ENCODE peak calls at places on chromosomes 16 and 17, in four cellular contexts. One of them, this sample, is unnamed.

GRCh38 chr16:67166883-67167168 is 2.3 kb downstream of the HSF4 start:
- DNase-seq in WTC11: no peak
- DNase-seq in K562: no peak
- DNase-seq in GM12878: no peak
- DNase-seq in this sample: no peak

GRCh38 chr17:33050611-33051140 is 59.0 kb downstream of the SPACA3 start:
- DNase-seq in WTC11: no peak
- DNase-seq in K562: no peak
- DNase-seq in GM12878: no peak
- DNase-seq in this sample: no peak

GRCh38 chr17:67055811-67056745 is 11.7 kb downstream of the CACNG1 start:
- DNase-seq in WTC11: no peak
- DNase-seq in K562: no peak
- DNase-seq in GM12878: no peak
- DNase-seq in this sample: no peak

GRCh38 chr17:36999475-36999874 is 50.7 kb downstream of the AATF start:
- DNase-seq in WTC11: no peak
- DNase-seq in K562: no peak
- DNase-seq in GM12878: no peak
- DNase-seq in this sample: no peak

GRCh38 chr16:23171234-23171948 is 11.2 kb upstream of the SCNN1G start:
- DNase-seq in WTC11: no peak
- DNase-seq in K562: no peak
- DNase-seq in GM12878: no peak
- DNase-seq in this sample: no peak

GRCh38 chr17:40248507-40248906 is 29.4 kb downstream of the WIPF2 start:
- DNase-seq in WTC11: no peak
- DNase-seq in K562: no peak
- DNase-seq in GM12878: no peak
- DNase-seq in this sample: no peak

GRCh38 chr16:28033870-28034269 is 29.6 kb downstream of the GSG1L start:
- DNase-seq in WTC11: no peak
- DNase-seq in K562: no peak
- DNase-seq in GM12878: no peak
- DNase-seq in this sample: no peak

GRCh38 chr17:38908676-38909181 is 16.7 kb upstream of the LASP1NB start:
- DNase-seq in WTC11: peak
- DNase-seq in K562: no peak
- DNase-seq in GM12878: no peak
- DNase-seq in this sample: no peak

GRCh38 chr17:1764274-1764673 is 2.4 kb downstream of the SERPINF1 start:
- DNase-seq in WTC11: no peak
- DNase-seq in K562: no peak
- DNase-seq in GM12878: no peak
- DNase-seq in this sample: no peak

GRCh38 chr16:30018731-30019158 is 4.3 kb upstream of the C16orf92 start:
- DNase-seq in WTC11: no peak
- DNase-seq in K562: no peak
- DNase-seq in GM12878: no peak
- DNase-seq in this sample: no peak

GRCh38 chr17:31535581-31535981 is 144.1 kb downstream of the RAB11FIP4 start:
- DNase-seq in WTC11: no peak
- DNase-seq in K562: no peak
- DNase-seq in GM12878: peak
- DNase-seq in this sample: no peak

GRCh38 chr17:59838196-59838911 is 54.4 kb downstream of the TUBD1 start:
- DNase-seq in WTC11: no peak
- DNase-seq in K562: peak
- DNase-seq in GM12878: no peak
- DNase-seq in this sample: no peak

GRCh38 chr17:79065105-79065670 is 9.4 kb upstream of the ENGASE start:
- DNase-seq in WTC11: peak
- DNase-seq in K562: peak
- DNase-seq in GM12878: no peak
- DNase-seq in this sample: peak

GRCh38 chr16:3879258-3879886 is 1.1 kb downstream of the CREBBP start:
- DNase-seq in WTC11: no peak
- DNase-seq in K562: peak
- DNase-seq in GM12878: no peak
- DNase-seq in this sample: no peak

GRCh38 chr17:82497483-82498405 is 21.8 kb upstream of the FOXK2 start:
- DNase-seq in WTC11: peak
- DNase-seq in K562: peak
- DNase-seq in GM12878: no peak
- DNase-seq in this sample: no peak

GRCh38 chr17:17558431-17558830 is 33.1 kb downstream of the PEMT start:
- DNase-seq in WTC11: no peak
- DNase-seq in K562: no peak
- DNase-seq in GM12878: no peak
- DNase-seq in this sample: no peak

GRCh38 chr17:78343433-78344201 is 16.3 kb downstream of the SOCS3 start:
- DNase-seq in WTC11: no peak
- DNase-seq in K562: no peak
- DNase-seq in GM12878: no peak
- DNase-seq in this sample: no peak

GRCh38 chr17:39618252-39618913 is 8.4 kb upstream of the PPP1R1B start:
- DNase-seq in WTC11: no peak
- DNase-seq in K562: no peak
- DNase-seq in GM12878: no peak
- DNase-seq in this sample: no peak

GRCh38 chr17:393806-394717 is 41.5 kb upstream of the RPH3AL start:
- DNase-seq in WTC11: no peak
- DNase-seq in K562: peak
- DNase-seq in GM12878: no peak
- DNase-seq in this sample: no peak

GRCh38 chr17:6147054-6147453 is 76.9 kb downstream of the WSCD1 start:
- DNase-seq in WTC11: no peak
- DNase-seq in K562: no peak
- DNase-seq in GM12878: no peak
- DNase-seq in this sample: no peak

GRCh38 chr17:38914741-38915638 is 10.4 kb upstream of the LASP1NB start:
- DNase-seq in WTC11: peak
- DNase-seq in K562: no peak
- DNase-seq in GM12878: no peak
- DNase-seq in this sample: peak

GRCh38 chr17:20920813-20921199 is 122.0 kb downstream of the USP22 start:
- DNase-seq in WTC11: no peak
- DNase-seq in K562: no peak
- DNase-seq in GM12878: no peak
- DNase-seq in this sample: no peak

GRCh38 chr16:8670014-8670560 is 4.3 kb upstream of the ABAT start:
- DNase-seq in WTC11: no peak
- DNase-seq in K562: no peak
- DNase-seq in GM12878: no peak
- DNase-seq in this sample: no peak

GRCh38 chr16:21253470-21253869 is 20.0 kb downstream of the ANKS4B start:
- DNase-seq in WTC11: no peak
- DNase-seq in K562: no peak
- DNase-seq in GM12878: no peak
- DNase-seq in this sample: peak

GRCh38 chr17:66548158-66548557 is 245.7 kb downstream of the PRKCA start:
- DNase-seq in WTC11: no peak
- DNase-seq in K562: no peak
- DNase-seq in GM12878: no peak
- DNase-seq in this sample: peak

GRCh38 chr16:29992371-29992967 is 2.9 kb downstream of the HIRIP3 start:
- DNase-seq in WTC11: no peak
- DNase-seq in K562: peak
- DNase-seq in GM12878: no peak
- DNase-seq in this sample: no peak

GRCh38 chr17:29245401-29245800 is 1.3 kb upstream of the CRYBA1 start:
- DNase-seq in WTC11: no peak
- DNase-seq in K562: no peak
- DNase-seq in GM12878: no peak
- DNase-seq in this sample: no peak

GRCh38 chr17:37825851-37826250 is 81.0 kb upstream of the HNF1B start:
- DNase-seq in WTC11: no peak
- DNase-seq in K562: no peak
- DNase-seq in GM12878: no peak
- DNase-seq in this sample: no peak

GRCh38 chr16:72198641-72199250 is 26.8 kb upstream of the PMFBP1 start:
- DNase-seq in WTC11: peak
- DNase-seq in K562: no peak
- DNase-seq in GM12878: no peak
- DNase-seq in this sample: no peak

GRCh38 chr16:72202014-72202413 is 30.1 kb upstream of the PMFBP1 start:
- DNase-seq in WTC11: no peak
- DNase-seq in K562: no peak
- DNase-seq in GM12878: no peak
- DNase-seq in this sample: no peak

GRCh38 chr16:72199938-72200337 is 28.0 kb upstream of the PMFBP1 start:
- DNase-seq in WTC11: no peak
- DNase-seq in K562: no peak
- DNase-seq in GM12878: no peak
- DNase-seq in this sample: no peak

GRCh38 chr16:72201387-72201786 is 29.4 kb upstream of the PMFBP1 start:
- DNase-seq in WTC11: no peak
- DNase-seq in K562: no peak
- DNase-seq in GM12878: no peak
- DNase-seq in this sample: no peak

DNA sequence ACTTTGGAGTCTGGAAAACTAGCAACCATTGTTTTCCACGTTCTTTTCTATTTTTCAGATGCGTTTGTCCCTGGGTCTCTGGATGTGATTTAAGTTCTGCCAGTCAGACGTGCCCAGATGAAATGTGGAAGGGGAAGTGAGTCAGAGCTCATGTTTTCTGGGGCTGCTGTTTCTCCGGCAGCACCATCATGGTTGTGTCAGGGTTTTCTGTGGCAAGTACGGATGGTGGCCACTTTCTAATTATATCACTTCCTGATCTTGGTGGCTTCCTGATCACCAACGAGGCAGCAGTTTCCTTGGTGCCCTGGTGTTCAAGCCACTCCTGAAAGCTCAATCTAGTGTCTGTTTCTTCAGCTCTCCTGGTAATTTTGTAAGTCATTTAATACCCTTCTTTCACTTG is 31.4 kb upstream of the PMFBP1 start:
- DNase-seq in WTC11: no peak
- DNase-seq in K562: no peak
- DNase-seq in GM12878: peak
- DNase-seq in this sample: no peak
- TF ChIP-seq CBFB in WTC11: no peak
- TF ChIP-seq CBFB in K562: no peak
- TF ChIP-seq CBFB in GM12878: no peak
- TF ChIP-seq CBFB in this sample: no peak

GRCh38 chr16:608019-608418 is 18.2 kb downstream of the RAB40C start:
- DNase-seq in WTC11: no peak
- DNase-seq in K562: no peak
- DNase-seq in GM12878: no peak
- DNase-seq in this sample: no peak
- TF ChIP-seq TCF7 in WTC11: no peak
- TF ChIP-seq TCF7 in K562: no peak
- TF ChIP-seq TCF7 in GM12878: no peak
- TF ChIP-seq TCF7 in this sample: no peak

GRCh38 chr16:86584071-86584685 is 5.8 kb downstream of the FOXL1 start:
- DNase-seq in WTC11: no peak
- DNase-seq in K562: no peak
- DNase-seq in GM12878: no peak
- DNase-seq in this sample: no peak

GRCh38 chr16:86580063-86580797 is 1.9 kb downstream of the FOXL1 start:
- DNase-seq in WTC11: no peak
- DNase-seq in K562: no peak
- DNase-seq in GM12878: no peak
- DNase-seq in this sample: no peak

GRCh38 chr16:86580798-86581185 is 2.4 kb downstream of the FOXL1 start:
- DNase-seq in WTC11: no peak
- DNase-seq in K562: no peak
- DNase-seq in GM12878: no peak
- DNase-seq in this sample: no peak

GRCh38 chr16:86579268-86580062 is 1.1 kb downstream of the FOXL1 start:
- DNase-seq in WTC11: peak
- DNase-seq in K562: no peak
- DNase-seq in GM12878: no peak
- DNase-seq in this sample: no peak

DNA sequence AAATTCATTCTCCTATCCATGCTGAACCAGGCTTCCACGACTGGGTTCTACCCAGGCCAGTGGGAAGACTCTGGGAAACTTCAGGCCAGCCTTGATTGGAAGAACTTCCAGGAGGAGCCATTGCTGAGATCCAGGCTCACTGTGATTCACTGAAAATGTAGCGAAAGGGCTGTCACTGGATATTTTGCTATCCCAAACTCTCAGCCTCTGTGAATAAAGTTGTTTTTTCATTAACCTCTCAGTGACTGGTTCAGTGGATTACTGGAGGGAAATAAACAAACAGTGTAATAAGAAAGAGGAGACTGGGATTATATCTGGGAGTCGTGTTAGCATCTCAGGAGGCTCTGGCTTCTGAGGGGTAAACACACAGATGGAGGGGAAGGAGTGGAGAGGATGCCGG is 3.1 kb downstream of the FOXL1 start:
- DNase-seq in WTC11: no peak
- DNase-seq in K562: no peak
- DNase-seq in GM12878: no peak
- DNase-seq in this sample: no peak
- TF ChIP-seq CBFB in WTC11: no peak
- TF ChIP-seq CBFB in K562: no peak
- TF ChIP-seq CBFB in GM12878: no peak
- TF ChIP-seq CBFB in this sample: no peak

GRCh38 chr16:59665618-59666220 is 931.6 kb upstream of the GOT2 start:
- DNase-seq in WTC11: no peak
- DNase-seq in K562: no peak
- DNase-seq in GM12878: no peak
- DNase-seq in this sample: no peak
- TF ChIP-seq TCF7 in WTC11: no peak
- TF ChIP-seq TCF7 in K562: no peak
- TF ChIP-seq TCF7 in GM12878: no peak
- TF ChIP-seq TCF7 in this sample: no peak

DNA sequence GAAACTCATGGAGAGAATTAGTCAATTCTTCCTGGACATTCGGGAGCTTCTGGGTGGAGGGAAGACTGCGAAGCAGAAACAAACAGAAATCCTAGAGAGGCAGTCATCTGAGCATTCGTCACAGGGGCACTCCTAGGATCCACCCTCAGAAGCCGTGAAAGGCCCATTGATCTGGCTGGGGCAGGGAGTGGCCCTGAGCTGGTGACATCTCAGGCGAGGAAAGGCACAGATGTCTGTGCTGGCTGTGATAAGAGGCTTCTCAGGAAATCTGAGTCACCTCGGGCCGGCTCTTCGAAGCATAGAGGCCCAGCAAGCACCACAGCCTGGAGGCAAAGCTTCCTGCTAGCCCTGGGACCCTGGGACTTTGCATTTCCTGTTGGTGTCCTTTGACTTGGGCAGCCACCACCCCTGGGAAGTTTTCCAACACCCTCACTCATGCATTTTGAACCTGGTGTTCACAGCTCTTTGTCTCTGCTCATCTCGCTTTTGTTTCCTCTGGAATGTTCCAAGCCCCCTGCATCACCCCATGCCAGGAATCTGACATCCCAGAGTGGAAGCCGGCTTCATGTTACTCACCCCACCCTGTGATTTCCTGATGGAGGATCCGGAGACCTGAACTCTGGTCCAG is 23.3 kb upstream of the CDRT4 start:
- DNase-seq in WTC11: peak
- DNase-seq in K562: peak
- DNase-seq in GM12878: no peak
- DNase-seq in this sample: no peak
- TF ChIP-seq CBFB in WTC11: no peak
- TF ChIP-seq CBFB in K562: no peak
- TF ChIP-seq CBFB in GM12878: no peak
- TF ChIP-seq CBFB in this sample: no peak

GRCh38 chr16:64144612-64145011 is 977.3 kb downstream of the CDH11 start:
- DNase-seq in WTC11: no peak
- DNase-seq in K562: no peak
- DNase-seq in GM12878: no peak
- DNase-seq in this sample: no peak
- TF ChIP-seq TCF7 in WTC11: no peak
- TF ChIP-seq TCF7 in K562: no peak
- TF ChIP-seq TCF7 in GM12878: no peak
- TF ChIP-seq TCF7 in this sample: no peak

This sample was measured in HepG2.